ENCODE peak calls at places on chromosomes 11 and 22, in ten cellular contexts. F, S, G, W, R, Y, T, A, K and X are unnamed samples.

GRCh38 chr11:83711035-83711630 is 425.0 kb upstream of the CCDC90B start:
- DNase-seq in F (no peak), S (no peak), G (no peak), W (no peak), R (no peak), Y (no peak), T (no peak), A (no peak), K (no peak), X (no peak)

GRCh38 chr11:19628018-19628417 is 84.6 kb upstream of the NAV2 start:
- DNase-seq in F (peak), S (no peak), G (peak), W (no peak), R (peak), Y (no peak), T (peak), A (no peak), K (peak), X (no peak)

GRCh38 chr11:57248780-57249383 is 11.8 kb upstream of the APLNR start:
- DNase-seq in F (no peak), S (no peak), G (peak), W (peak), R (peak), Y (peak), T (peak), A (peak), K (peak), X (no peak)

GRCh38 chr22:42863349-42863911 is 6.4 kb upstream of the ARFGAP3 start:
- DNase-seq in F (no peak), S (peak), G (peak), W (peak), R (no peak), Y (no peak), T (peak), A (no peak), K (peak), X (peak)

GRCh38 chr11:61082161-61082870 is 20.0 kb upstream of the CD5 start:
- DNase-seq in F (no peak), S (no peak), G (no peak), W (no peak), R (no peak), Y (peak), T (no peak), A (no peak), K (no peak), X (no peak)

GRCh38 chr11:61701298-61701993 is 21.3 kb downstream of the DAGLA start:
- DNase-seq in F (no peak), S (no peak), G (peak), W (no peak), R (peak), Y (peak), T (no peak), A (no peak), K (no peak), X (no peak)

GRCh38 chr11:10669258-10670033 is 24.1 kb downstream of the IRAG1 start:
- DNase-seq in F (no peak), S (no peak), G (peak), W (no peak), R (no peak), Y (no peak), T (peak), A (no peak), K (peak), X (no peak)

GRCh38 chr11:9158898-9159391 is 67.5 kb upstream of the SCUBE2 start:
- DNase-seq in F (no peak), S (no peak), G (peak), W (no peak), R (no peak), Y (no peak), T (no peak), A (no peak), K (peak), X (no peak)

GRCh38 chr22:46185263-46185662 is 34.9 kb downstream of the PPARA start:
- DNase-seq in F (no peak), S (no peak), G (no peak), W (no peak), R (no peak), Y (no peak), T (no peak), A (no peak), K (no peak), X (no peak)

GRCh38 chr11:63888170-63889086 is 28.5 kb downstream of the RCOR2 start:
- DNase-seq in F (no peak), S (peak), G (peak), W (no peak), R (peak), Y (peak), T (peak), A (peak), K (peak), X (peak)

GRCh38 chr11:128669491-128669890 is 24.4 kb upstream of the FLI1 start:
- DNase-seq in F (no peak), S (no peak), G (peak), W (no peak), R (no peak), Y (no peak), T (peak), A (no peak), K (peak), X (no peak)

GRCh38 chr22:36773935-36774334 is 2.0 kb downstream of the IFT27 start:
- DNase-seq in F (no peak), S (no peak), G (peak), W (no peak), R (no peak), Y (no peak), T (peak), A (no peak), K (peak), X (no peak)

DNA sequence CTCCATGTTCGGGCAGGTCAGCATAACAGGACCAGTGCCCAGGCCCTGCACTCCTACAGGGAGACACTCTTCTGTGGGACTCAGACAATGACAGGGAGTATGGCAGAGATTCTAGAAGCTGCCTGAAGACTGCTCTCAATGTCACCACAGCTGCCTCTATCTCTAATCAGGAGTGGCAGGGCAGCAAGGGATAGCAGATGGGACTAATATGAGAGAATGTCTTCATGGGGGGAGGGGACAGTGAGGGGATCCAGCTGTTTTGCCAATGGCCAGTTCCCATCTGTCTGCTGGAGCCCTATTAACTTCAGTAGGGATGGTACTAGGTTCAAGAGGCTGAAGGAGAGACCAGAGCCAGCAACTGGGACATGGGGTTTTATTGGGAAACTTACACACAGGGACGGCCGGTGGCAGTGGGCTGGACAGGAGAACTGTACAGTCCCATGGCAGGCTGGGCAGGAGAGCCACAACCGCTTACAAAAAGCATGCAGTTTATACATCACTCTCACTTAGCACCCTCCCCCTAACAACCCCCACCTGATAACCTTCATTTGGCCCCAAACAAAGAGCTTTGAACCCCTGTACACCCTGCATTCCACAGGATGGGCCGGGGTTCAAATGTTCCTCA is 2.5 kb upstream of the CD82 start:
- DNase-seq in F (no peak), S (no peak), G (no peak), W (no peak), R (no peak), Y (no peak), T (no peak), A (no peak), K (no peak), X (no peak)
- TF ChIP-seq CTCF in F (no peak), S (no peak), G (no peak), W (no peak), R (no peak), Y (no peak), T (no peak), A (no peak), K (no peak), X (no peak)

DNA sequence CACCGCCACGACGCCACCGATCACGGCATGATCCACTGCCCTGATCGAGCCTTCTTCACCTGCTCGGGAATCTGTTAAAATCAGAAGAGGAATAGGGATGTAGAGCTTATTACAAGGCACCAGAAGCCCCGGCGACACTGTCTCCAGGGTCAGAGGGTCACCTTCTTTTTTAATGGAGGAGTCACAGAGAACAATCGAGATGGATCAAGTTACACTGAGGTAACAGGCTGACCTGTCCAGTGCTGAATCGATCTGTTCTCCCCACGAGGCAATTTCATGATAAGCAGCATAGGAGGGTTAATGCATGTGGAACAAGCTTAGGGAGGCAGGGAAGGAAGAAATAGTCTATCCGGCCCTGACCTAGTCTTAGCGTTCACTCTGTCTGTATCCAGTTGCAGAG is 325.5 kb downstream of the CADM1 start:
- DNase-seq in F (no peak), S (no peak), G (no peak), W (no peak), R (no peak), Y (no peak), T (no peak), A (no peak), K (no peak), X (no peak)
- H3K4me3 ChIP-seq in F (no peak), S (no peak), G (no peak), W (no peak), R (no peak), Y (no peak), T (no peak), A (no peak), K (no peak), X (no peak)

DNA sequence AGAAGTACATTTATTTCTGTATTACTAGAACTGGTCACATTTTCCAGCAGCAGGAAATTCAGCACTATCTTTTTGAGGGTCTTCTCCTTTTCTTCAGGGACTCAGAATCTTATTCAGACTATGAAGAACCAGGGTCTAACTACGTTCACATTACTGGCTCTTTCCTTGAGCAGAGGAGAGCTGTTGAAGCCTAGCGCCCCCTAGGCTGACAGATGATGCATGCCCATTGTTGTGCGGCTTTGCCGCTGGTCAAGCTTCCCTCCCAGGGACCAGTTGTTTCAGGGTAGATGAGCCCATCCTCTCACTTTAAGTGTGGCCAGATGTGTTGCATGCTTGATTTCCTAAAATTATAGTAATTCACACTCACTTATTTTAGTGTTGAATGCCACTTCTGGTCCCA is 168.2 kb upstream of the PDGFD start:
- DNase-seq in F (no peak), S (no peak), G (no peak), W (no peak), R (peak), Y (peak), T (no peak), A (peak), K (no peak), X (no peak)
- TF ChIP-seq CTCF in F (no peak), S (peak), G (no peak), W (peak), R (no peak), Y (no peak), T (peak), A (no peak), K (no peak), X (peak)

GRCh38 chr11:125164091-125164421 is 495 bp upstream of the PKNOX2 start:
- DNase-seq in F (no peak), S (no peak), G (no peak), W (no peak), R (no peak), Y (no peak), T (no peak), A (no peak), K (no peak), X (no peak)
- H3K4me3 ChIP-seq in F (peak), S (no peak), G (no peak), W (peak), R (no peak), Y (no peak), T (peak), A (peak), K (peak), X (no peak)

DNA sequence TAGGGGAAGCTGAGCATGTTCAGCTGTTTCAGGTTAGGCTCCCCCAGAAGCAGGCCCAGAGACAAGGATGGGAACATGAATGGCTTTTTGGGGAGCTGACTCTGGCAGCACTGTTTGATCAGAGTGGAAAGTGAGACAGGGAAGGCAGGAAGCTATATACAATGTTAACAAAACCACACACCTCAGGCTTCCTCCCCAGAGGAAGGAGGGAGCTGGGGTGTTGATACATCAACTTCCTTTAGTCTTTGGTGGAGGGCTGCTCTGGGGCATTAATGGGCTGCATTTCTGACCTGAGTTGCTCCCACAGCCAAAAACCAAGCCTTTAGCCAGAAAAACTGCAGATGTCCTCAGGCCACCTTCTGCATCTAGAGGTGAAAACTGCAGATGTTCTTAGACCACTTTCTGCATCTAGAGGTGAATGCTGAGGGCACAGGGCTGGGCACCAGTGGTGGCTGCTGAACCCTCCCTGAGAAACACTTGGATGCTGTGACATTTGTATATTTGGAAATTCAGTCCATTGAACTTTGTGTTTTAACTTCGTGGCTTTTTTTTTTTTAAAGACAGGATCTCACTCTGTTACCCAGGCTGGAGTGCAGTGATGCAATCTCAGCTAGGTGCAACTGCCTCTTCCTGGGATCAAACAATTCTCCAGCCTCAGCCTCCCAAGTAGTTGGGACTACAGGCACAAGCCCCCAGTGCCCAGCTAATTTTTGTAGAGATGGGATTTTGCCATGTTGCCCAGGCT is 49.9 kb downstream of the KIAA1671 start:
- DNase-seq in F (no peak), S (no peak), G (no peak), W (no peak), R (no peak), Y (no peak), T (no peak), A (no peak), K (no peak), X (no peak)
- TF ChIP-seq CTCF in F (no peak), S (no peak), G (no peak), W (no peak), R (no peak), Y (no peak), T (no peak), A (no peak), K (no peak), X (no peak)

GRCh38 chr11:69049490-69049867 is 747 bp downstream of the TPCN2 start:
- DNase-seq in F (no peak), S (no peak), G (peak), W (no peak), R (no peak), Y (no peak), T (no peak), A (no peak), K (no peak), X (no peak)
- H3K4me3 ChIP-seq in F (peak), S (peak), G (peak), W (peak), R (peak), Y (peak), T (peak), A (peak), K (peak), X (peak)

DNA sequence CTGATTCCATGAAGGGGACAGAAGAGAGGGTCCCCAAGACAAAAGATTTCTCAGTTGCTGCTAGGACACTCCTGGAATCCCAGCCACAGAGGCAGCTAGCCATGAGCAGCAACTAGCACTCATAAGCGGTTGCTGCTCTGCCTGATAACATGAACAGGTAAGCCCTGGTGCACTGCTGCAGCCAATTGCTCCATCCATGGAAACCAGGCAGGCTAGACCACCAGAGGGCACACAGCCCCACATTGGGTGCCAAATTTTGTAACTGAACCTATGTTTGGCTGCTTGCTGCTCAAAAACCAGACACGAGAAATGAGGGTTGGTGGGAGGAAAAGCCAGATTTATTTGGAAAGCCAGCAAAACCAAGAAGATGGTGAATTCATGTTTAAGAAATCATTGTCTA is 21.9 kb upstream of the QSER1 start:
- DNase-seq in F (no peak), S (no peak), G (no peak), W (no peak), R (no peak), Y (no peak), T (no peak), A (no peak), K (no peak), X (no peak)
- TF ChIP-seq CTCF in F (no peak), S (peak), G (no peak), W (peak), R (no peak), Y (no peak), T (peak), A (no peak), K (peak), X (peak)

GRCh38 chr11:65112551-65113360 is 1.1 kb downstream of the TM7SF2 start:
- DNase-seq in F (no peak), S (peak), G (peak), W (no peak), R (peak), Y (peak), T (peak), A (peak), K (peak), X (no peak)

GRCh38 chr11:65111537-65112225 is at the start of gene TM7SF2:
- DNase-seq in F (peak), S (peak), G (peak), W (peak), R (peak), Y (peak), T (peak), A (peak), K (peak), X (no peak)

GRCh38 chr11:65112226-65112550 is 516 bp downstream of the TM7SF2 start:
- DNase-seq in F (no peak), S (no peak), G (no peak), W (no peak), R (no peak), Y (no peak), T (no peak), A (no peak), K (no peak), X (no peak)

GRCh38 chr11:65110354-65110861 is 1.3 kb upstream of the TM7SF2 start:
- DNase-seq in F (peak), S (peak), G (peak), W (peak), R (peak), Y (peak), T (peak), A (peak), K (peak), X (no peak)

DNA sequence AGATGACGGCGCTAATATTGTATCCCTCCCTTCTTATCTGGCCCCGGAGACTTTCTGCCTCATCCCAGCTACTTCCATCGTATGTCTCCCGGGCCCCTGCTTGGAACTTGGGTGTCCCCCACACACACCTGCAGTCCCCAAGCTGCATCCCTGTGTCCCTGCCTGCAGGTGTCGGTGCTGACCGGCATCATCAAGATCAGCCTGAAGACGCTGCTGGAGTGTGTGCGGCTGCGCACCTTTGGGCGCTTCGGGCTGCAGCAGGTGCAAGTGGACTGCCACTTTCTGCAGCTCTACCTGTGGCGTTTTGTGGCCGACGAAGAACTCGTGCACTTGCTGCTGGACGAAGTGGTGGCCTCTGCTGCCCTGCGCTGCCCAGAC is 524 bp upstream of the TM7SF2 start:
- DNase-seq in F (no peak), S (no peak), G (no peak), W (no peak), R (no peak), Y (no peak), T (no peak), A (no peak), K (no peak), X (no peak)
- H3K4me3 ChIP-seq in F (no peak), S (no peak), G (no peak), W (no peak), R (no peak), Y (no peak), T (no peak), A (peak), K (no peak), X (no peak)

GRCh38 chr22:19086417-19086816 is 35.8 kb downstream of the DGCR2 start:
- DNase-seq in F (no peak), S (no peak), G (no peak), W (no peak), R (no peak), Y (no peak), T (no peak), A (no peak), K (no peak), X (no peak)

GRCh38 chr22:19082101-19082500 is 40.1 kb downstream of the DGCR2 start:
- DNase-seq in F (no peak), S (no peak), G (no peak), W (no peak), R (no peak), Y (no peak), T (no peak), A (no peak), K (no peak), X (no peak)

GRCh38 chr22:19082793-19083192 is 39.4 kb downstream of the DGCR2 start:
- DNase-seq in F (no peak), S (no peak), G (no peak), W (no peak), R (no peak), Y (no peak), T (no peak), A (no peak), K (no peak), X (no peak)

GRCh38 chr22:19086944-19087343 is 35.3 kb downstream of the DGCR2 start:
- DNase-seq in F (no peak), S (no peak), G (peak), W (no peak), R (no peak), Y (no peak), T (peak), A (no peak), K (peak), X (no peak)

DNA sequence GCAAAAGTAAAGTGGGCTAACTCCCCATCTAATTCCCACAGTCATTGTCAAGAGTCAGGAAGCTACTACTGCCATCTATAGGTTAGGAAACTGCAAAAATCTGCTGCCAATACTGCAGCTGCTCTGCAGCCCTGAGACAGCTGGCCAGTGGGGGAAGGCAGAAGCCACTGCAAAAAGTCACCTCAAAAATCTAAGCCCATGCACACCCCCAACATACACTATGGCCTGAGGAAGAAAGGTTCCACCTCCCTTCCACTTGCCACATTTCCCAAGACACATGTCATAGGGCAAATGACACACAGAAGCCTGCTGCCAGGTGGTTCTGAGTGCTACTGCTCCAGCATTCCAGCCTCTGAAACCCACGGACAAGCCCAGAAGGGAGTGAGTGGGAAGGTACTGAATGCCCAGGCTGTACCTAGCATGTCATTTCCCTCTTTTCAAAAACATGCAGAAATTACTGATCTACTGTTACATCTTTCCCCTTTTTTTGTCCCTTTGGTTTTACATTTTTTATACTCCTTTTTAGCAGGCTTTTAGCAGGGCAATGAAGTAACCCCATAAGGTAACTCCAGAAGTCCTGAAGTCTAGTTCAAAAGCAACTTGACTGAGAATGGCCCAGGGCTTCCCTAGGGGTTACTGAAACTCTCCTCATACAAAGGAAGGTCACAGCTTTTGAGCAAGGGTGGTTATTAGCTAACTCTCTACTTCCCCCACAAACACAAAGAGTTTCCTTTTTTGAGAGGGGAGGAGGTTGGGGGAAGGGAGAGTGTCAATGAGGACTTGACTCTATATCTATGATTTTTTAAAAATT is 36.8 kb downstream of the DGCR2 start:
- DNase-seq in F (no peak), S (peak), G (peak), W (no peak), R (no peak), Y (no peak), T (peak), A (no peak), K (peak), X (no peak)
- TF ChIP-seq CTCF in F (no peak), S (peak), G (peak), W (peak), R (no peak), Y (no peak), T (peak), A (no peak), K (peak), X (peak)